ENCODE peak calls at places on chromosomes 11 and 22, in eight cellular contexts. Z is germinal center, A is A549, K is fibroblast of villous mesenchyme, G is AG09309, F is NCI-H69, E is amniotic stem cell, S is fibroblast of lung. U is an unnamed sample.
A peak's percentile ranks its signal among the peaks of the same experiment; 100 is the strongest.

GRCh38 chr22:18076060-18076497 is 1.7 kb upstream of the PEX26 start:
- DNase-seq in A (peak; percentile 83), E (peak; percentile 82), Z (peak; percentile 64), G (peak; percentile 74), S (peak; percentile 77), K (peak; percentile 93), F (peak; percentile 92), U (peak; percentile 83)

GRCh38 chr11:65703846-65704245 is 8.2 kb upstream of the KAT5 start:
- DNase-seq in A (no peak), Z (no peak), K (no peak), F (no peak), E (no peak), S (no peak), G (no peak), U (no peak)

GRCh38 chr11:31236052-31236652 is 133.4 kb downstream of the DCDC1 start:
- DNase-seq in S (peak; percentile 7), K (peak; percentile 2), F (peak; percentile 83), G (no peak), A (peak; percentile 9), E (no peak), Z (no peak), U (no peak)

GRCh38 chr11:78472905-78473304 is 55.3 kb upstream of the GAB2 start:
- DNase-seq in G (no peak), E (no peak), F (no peak), S (no peak), Z (no peak), K (no peak), A (no peak), U (no peak)

GRCh38 chr11:95606824-95607223 is 182.8 kb downstream of the FAM76B start:
- DNase-seq in A (no peak), Z (no peak), F (no peak), K (no peak), G (no peak), E (no peak), S (no peak), U (no peak)

GRCh38 chr22:19884954-19885751 is 30.5 kb upstream of the GNB1L start:
- DNase-seq in A (no peak), G (no peak), S (no peak), F (no peak), K (no peak), E (no peak), Z (no peak), U (no peak)

GRCh38 chr22:48887394-48888332 is 940.0 kb downstream of the BRD1 start:
- DNase-seq in K (no peak), S (no peak), A (no peak), F (no peak), G (no peak), Z (no peak), E (no peak), U (no peak)

GRCh38 chr22:45149671-45150070 is 14.1 kb upstream of the NUP50 start:
- DNase-seq in Z (no peak), S (peak; percentile 8), F (no peak), G (no peak), A (no peak), K (peak; percentile 84), E (no peak), U (no peak)

GRCh38 chr22:32810241-32811133 is 9.0 kb downstream of the TIMP3 start:
- DNase-seq in G (no peak), F (peak; percentile 16), A (no peak), E (no peak), K (peak; percentile 82), S (peak; percentile 30), Z (no peak), U (no peak)

GRCh38 chr22:46027219-46028068 is 50.5 kb upstream of the WNT7B start:
- DNase-seq in G (no peak), Z (no peak), E (no peak), S (no peak), A (no peak), K (peak; percentile 27), F (no peak), U (no peak)

GRCh38 chr11:121890377-121890776 is 225.6 kb downstream of the BLID start:
- DNase-seq in F (no peak), S (peak; percentile 99), K (peak; percentile 69), A (no peak), Z (no peak), E (peak; percentile 48), G (peak; percentile 95), U (peak; percentile 70)

GRCh38 chr11:99505319-99505718 is 484.6 kb downstream of the CNTN5 start:
- DNase-seq in A (no peak), K (peak; percentile 70), S (peak; percentile 88), Z (no peak), E (no peak), F (no peak), G (peak; percentile 4), U (peak; percentile 19)

GRCh38 chr11:111001091-111001430 is 244.5 kb upstream of the POU2AF2 start:
- DNase-seq in E (no peak), F (no peak), G (peak; percentile 24), Z (no peak), S (peak; percentile 47), K (peak; percentile 40), A (no peak), U (peak; percentile 15)

GRCh38 chr11:111977141-111978027 is 40.2 kb downstream of the DIXDC1 start:
- DNase-seq in K (no peak), A (no peak), G (no peak), F (peak; percentile 71), E (no peak), Z (peak; percentile 46), S (peak; percentile 57), U (no peak)

GRCh38 chr11:85627332-85627997 is at the start of gene DLG2:
- DNase-seq in S (peak; percentile 41), K (peak; percentile 23), G (no peak), A (no peak), F (peak; percentile 64), Z (no peak), E (peak; percentile 7), U (no peak)

GRCh38 chr11:121467965-121468364 is 15.2 kb upstream of the SORL1-AS1 start:
- DNase-seq in G (no peak), K (no peak), Z (peak; percentile 47), E (no peak), A (no peak), F (peak; percentile 46), S (peak; percentile 30), U (no peak)

GRCh38 chr11:118804094-118804493 is 13.1 kb upstream of the DDX6 start:
- DNase-seq in G (no peak), A (no peak), K (no peak), E (no peak), S (no peak), Z (no peak), F (no peak), U (no peak)

GRCh38 chr22:49964136-49964492 is 3.5 kb downstream of the PIM3 start:
- DNase-seq in E (no peak), F (no peak), Z (no peak), S (no peak), K (no peak), A (no peak), G (no peak), U (no peak)

GRCh38 chr22:37169947-37170688 is 17.9 kb downstream of the C1QTNF6 start:
- DNase-seq in A (no peak), S (no peak), Z (no peak), F (no peak), E (no peak), K (no peak), G (no peak), U (no peak)

U was measured in GM04504.